ENCODE peak calls at places on chromosomes 12 and 14, in ten cellular contexts. O, G, T, I, X, W, E, C, A and M are unnamed samples.

GRCh38 chr14:92314182-92314581 is 8.8 kb upstream of the SLC24A4 start:
- DNase-seq in O (no peak), G (no peak), T (no peak), I (no peak), X (no peak), W (no peak), E (no peak), C (no peak), A (no peak), M (no peak)

GRCh38 chr12:19012965-19013364 is 116.6 kb upstream of the PLEKHA5 start:
- DNase-seq in O (no peak), G (no peak), T (no peak), I (no peak), X (no peak), W (no peak), E (peak; percentile 5), C (no peak), A (no peak), M (no peak)

GRCh38 chr12:67645571-67645970 is 3.0 kb upstream of the DYRK2 start:
- DNase-seq in O (peak; percentile 56), G (no peak), T (no peak), I (no peak), X (no peak), W (no peak), E (no peak), C (no peak), A (no peak), M (no peak)

GRCh38 chr14:74207943-74208342 is 31.3 kb upstream of the VSX2 start:
- DNase-seq in O (no peak), G (no peak), T (peak; percentile 16), I (no peak), X (no peak), W (no peak), E (no peak), C (no peak), A (no peak), M (no peak)

GRCh38 chr12:131784909-131785762 is 43.1 kb upstream of the MMP17 start:
- DNase-seq in O (peak; percentile 41), G (no peak), T (no peak), I (no peak), X (no peak), W (no peak), E (no peak), C (no peak), A (no peak), M (no peak)

GRCh38 chr14:54652188-54652889 is 85.4 kb downstream of the SAMD4A start:
- DNase-seq in O (peak; percentile 100), G (peak; percentile 86), T (peak; percentile 86), I (peak; percentile 74), X (peak; percentile 91), W (peak; percentile 81), E (peak; percentile 96), C (peak; percentile 85), A (peak; percentile 93), M (peak; percentile 96)

GRCh38 chr12:93776581-93777018 is 99.4 kb downstream of the CRADD start:
- DNase-seq in O (peak; percentile 93), G (no peak), T (no peak), I (no peak), X (no peak), W (no peak), E (no peak), C (no peak), A (no peak), M (no peak)

GRCh38 chr12:91493308-91493707 is 310.7 kb upstream of the DCN start:
- DNase-seq in O (no peak), G (no peak), T (no peak), I (no peak), X (no peak), W (no peak), E (peak; percentile 60), C (no peak), A (no peak), M (no peak)

GRCh38 chr12:67355428-67356385 is 86.5 kb downstream of the CAND1 start:
- DNase-seq in O (peak; percentile 69), G (peak; percentile 18), T (peak; percentile 34), I (no peak), X (no peak), W (no peak), E (peak; percentile 62), C (no peak), A (peak; percentile 25), M (no peak)

GRCh38 chr12:98587084-98587483 is 6.4 kb upstream of the SLC25A3 start:
- DNase-seq in O (no peak), G (no peak), T (no peak), I (no peak), X (no peak), W (no peak), E (no peak), C (no peak), A (no peak), M (no peak)

GRCh38 chr14:76908834-76909233 is 82.6 kb downstream of the LRRC74A start:
- DNase-seq in O (no peak), G (no peak), T (no peak), I (no peak), X (no peak), W (no peak), E (no peak), C (no peak), A (no peak), M (no peak)

GRCh38 chr12:124236651-124237050 is 58.2 kb upstream of the RFLNA start:
- DNase-seq in O (peak; percentile 63), G (no peak), T (peak; percentile 10), I (no peak), X (no peak), W (no peak), E (peak; percentile 82), C (no peak), A (no peak), M (no peak)

GRCh38 chr12:123532021-123532420 is 1.5 kb downstream of the RILPL1 start:
- DNase-seq in O (peak; percentile 10), G (no peak), T (no peak), I (no peak), X (no peak), W (no peak), E (peak; percentile 85), C (no peak), A (no peak), M (no peak)

GRCh38 chr14:69784942-69785341 is 12.1 kb downstream of the SLC10A1 start:
- DNase-seq in O (no peak), G (no peak), T (no peak), I (no peak), X (no peak), W (no peak), E (no peak), C (no peak), A (no peak), M (no peak)

GRCh38 chr12:43105426-43105981 is 446.5 kb downstream of the ADAMTS20 start:
- DNase-seq in O (no peak), G (no peak), T (no peak), I (no peak), X (no peak), W (no peak), E (no peak), C (no peak), A (no peak), M (no peak)

GRCh38 chr12:122449317-122449716 is 26.8 kb upstream of the CLIP1 start:
- DNase-seq in O (peak; percentile 95), G (no peak), T (peak; percentile 62), I (no peak), X (no peak), W (no peak), E (peak; percentile 38), C (no peak), A (no peak), M (no peak)

GRCh38 chr12:71354871-71355270 is 84.7 kb upstream of the LGR5 start:
- DNase-seq in O (no peak), G (no peak), T (no peak), I (no peak), X (no peak), W (no peak), E (no peak), C (no peak), A (no peak), M (no peak)

GRCh38 chr12:48988030-48988649 is 10.0 kb downstream of the WNT1 start:
- DNase-seq in O (peak; percentile 37), G (peak; percentile 45), T (no peak), I (peak; percentile 74), X (no peak), W (peak; percentile 79), E (peak; percentile 61), C (peak; percentile 74), A (no peak), M (no peak)

DNA sequence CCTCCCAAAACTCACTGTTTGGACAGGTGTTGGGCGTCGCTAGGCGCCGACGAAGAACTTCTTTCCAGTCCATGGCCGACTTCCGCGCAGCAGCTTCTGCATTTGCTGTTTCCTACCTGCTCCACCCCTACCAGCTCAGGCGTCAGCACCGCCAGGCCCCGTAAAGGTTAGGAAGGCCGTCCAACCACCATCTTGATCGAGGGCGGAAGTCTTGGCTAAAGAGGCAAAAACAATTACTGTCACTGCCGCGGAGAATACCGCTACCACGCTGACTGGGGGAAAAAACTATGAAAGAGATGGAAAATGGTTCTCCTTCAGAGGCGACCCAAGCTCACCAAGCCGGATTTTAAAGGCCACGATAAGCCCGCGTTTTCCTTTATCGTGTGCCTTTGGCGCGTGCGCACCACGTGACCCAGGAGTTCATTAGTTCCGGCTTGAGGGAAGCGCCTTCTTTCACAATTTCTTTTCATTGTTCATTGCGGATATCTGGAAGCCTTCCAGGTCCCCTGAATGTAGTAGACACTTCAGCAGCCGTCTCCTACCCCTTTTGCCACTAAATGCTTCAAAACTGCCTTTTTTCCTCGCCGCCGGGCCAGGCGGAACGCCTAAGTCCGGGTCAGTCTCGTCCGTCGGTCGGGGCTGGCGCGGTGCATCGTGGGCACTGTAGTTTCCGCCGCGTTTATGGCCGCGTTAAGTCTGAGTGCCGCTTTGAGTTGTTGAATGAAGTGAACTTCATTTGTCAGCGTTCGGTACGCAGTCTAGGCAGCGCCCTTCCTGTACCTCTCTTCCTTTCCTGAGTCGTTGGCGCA is at the start of the genes PPP2R3C and PRORP:
- DNase-seq in O (peak; percentile 94), G (peak; percentile 84), T (peak; percentile 93), I (peak; percentile 92), X (peak; percentile 95), W (peak; percentile 93), E (peak; percentile 95), C (peak; percentile 86), A (peak; percentile 90), M (peak; percentile 98)
- TF ChIP-seq POLR2A in O (peak; percentile 54), G (peak; percentile 53), T (peak; percentile 41), I (no peak), X (no peak), W (no peak), E (no peak), C (peak; percentile 20), A (peak; percentile 20), M (no peak)

GRCh38 chr12:28814246-28814645 is 334.8 kb upstream of the FAR2 start:
- DNase-seq in O (no peak), G (no peak), T (no peak), I (no peak), X (peak; percentile 63), W (no peak), E (no peak), C (no peak), A (no peak), M (no peak)
- TF ChIP-seq POLR2A in O (no peak), G (no peak), T (no peak), I (no peak), X (no peak), W (no peak), E (no peak), C (no peak), A (no peak), M (no peak)

GRCh38 chr12:53461059-53461458 is 9.2 kb downstream of the PCBP2 start:
- DNase-seq in O (no peak), G (no peak), T (no peak), I (no peak), X (no peak), W (no peak), E (no peak), C (no peak), A (no peak), M (no peak)
- TF ChIP-seq POLR2A in O (no peak), G (no peak), T (no peak), I (no peak), X (no peak), W (peak; percentile 63), E (no peak), C (no peak), A (no peak), M (no peak)

GRCh38 chr14:79080040-79080439 is 909.9 kb downstream of the NRXN3 start:
- DNase-seq in O (no peak), G (no peak), T (no peak), I (no peak), X (no peak), W (no peak), E (no peak), C (no peak), A (no peak), M (no peak)
- TF ChIP-seq POLR2A in O (no peak), G (no peak), T (no peak), I (no peak), X (no peak), W (no peak), E (no peak), C (no peak), A (no peak), M (no peak)